ENCODE peak calls at places on chromosomes 4 and X, in six cellular contexts. One of them, this sample, is unnamed. For H3K4me1, the result is how much of the 10 kb centered on the place peaks cover.

GRCh38 chr4:152956650-152957436 is 20.7 kb downstream of the FHDC1 start:
- DNase-seq in left lung: no peak
- DNase-seq in left ventricle myocardium inferior: no peak
- DNase-seq in A549: peak
- DNase-seq in neural progenitor cell: no peak
- DNase-seq in testis: no peak
- DNase-seq in this sample: peak

GRCh38 chr4:53682196-53682595 is 90.9 kb upstream of the LNX1 start:
- DNase-seq in left lung: no peak
- DNase-seq in left ventricle myocardium inferior: no peak
- DNase-seq in A549: no peak
- DNase-seq in neural progenitor cell: no peak
- DNase-seq in testis: no peak
- DNase-seq in this sample: peak

GRCh38 chr4:26851129-26851528 is 9.5 kb upstream of the STIM2 start:
- DNase-seq in left lung: no peak
- DNase-seq in left ventricle myocardium inferior: no peak
- DNase-seq in A549: no peak
- DNase-seq in neural progenitor cell: no peak
- DNase-seq in testis: no peak
- DNase-seq in this sample: no peak

GRCh38 chr4:7430965-7431695 is 3.6 kb downstream of the PSAPL1 start:
- DNase-seq in left lung: peak
- DNase-seq in left ventricle myocardium inferior: no peak
- DNase-seq in A549: no peak
- DNase-seq in neural progenitor cell: no peak
- DNase-seq in testis: no peak
- DNase-seq in this sample: no peak

GRCh38 chr4:69576251-69576877 is 63.1 kb downstream of the UGT2A2 start:
- DNase-seq in left lung: peak
- DNase-seq in left ventricle myocardium inferior: no peak
- DNase-seq in A549: no peak
- DNase-seq in neural progenitor cell: no peak
- DNase-seq in testis: no peak
- DNase-seq in this sample: no peak

GRCh38 chr4:99917575-99917974 is 23.3 kb upstream of the LAMTOR3 start:
- DNase-seq in left lung: no peak
- DNase-seq in left ventricle myocardium inferior: no peak
- DNase-seq in A549: no peak
- DNase-seq in neural progenitor cell: no peak
- DNase-seq in testis: no peak
- DNase-seq in this sample: no peak

GRCh38 chr4:31059753-31060522 is 339.8 kb downstream of the PCDH7 start:
- DNase-seq in left lung: no peak
- DNase-seq in left ventricle myocardium inferior: no peak
- DNase-seq in A549: no peak
- DNase-seq in neural progenitor cell: no peak
- DNase-seq in testis: no peak
- DNase-seq in this sample: no peak

GRCh38 chr4:15963001-15963451 is at the start of gene FGFBP2:
- DNase-seq in left lung: no peak
- DNase-seq in left ventricle myocardium inferior: peak
- DNase-seq in A549: peak
- DNase-seq in neural progenitor cell: peak
- DNase-seq in testis: peak
- DNase-seq in this sample: peak

GRCh38 chr4:184733654-184734524 is at the start of gene CENPU:
- DNase-seq in left lung: peak
- DNase-seq in left ventricle myocardium inferior: peak
- DNase-seq in A549: peak
- DNase-seq in neural progenitor cell: peak
- DNase-seq in testis: peak
- DNase-seq in this sample: peak

GRCh38 chrX:6067600-6067999 is 161.1 kb downstream of the NLGN4X start:
- DNase-seq in left lung: no peak
- DNase-seq in left ventricle myocardium inferior: no peak
- DNase-seq in A549: no peak
- DNase-seq in neural progenitor cell: no peak
- DNase-seq in testis: no peak
- DNase-seq in this sample: no peak

GRCh38 chrX:53831662-53832635 is 145.4 kb upstream of the HUWE1 start:
- DNase-seq in left lung: no peak
- DNase-seq in left ventricle myocardium inferior: no peak
- DNase-seq in A549: peak
- DNase-seq in neural progenitor cell: peak
- DNase-seq in testis: peak
- DNase-seq in this sample: peak

GRCh38 chr4:8258813-8259212 is 10.7 kb upstream of the HTRA3 start:
- DNase-seq in left lung: peak
- DNase-seq in left ventricle myocardium inferior: no peak
- DNase-seq in A549: no peak
- DNase-seq in neural progenitor cell: no peak
- DNase-seq in testis: no peak
- DNase-seq in this sample: no peak

GRCh38 chrX:118698516-118699247 is 28.7 kb upstream of the IL13RA1 start:
- DNase-seq in left lung: no peak
- DNase-seq in left ventricle myocardium inferior: no peak
- DNase-seq in A549: no peak
- DNase-seq in neural progenitor cell: no peak
- DNase-seq in testis: no peak
- DNase-seq in this sample: no peak

DNA sequence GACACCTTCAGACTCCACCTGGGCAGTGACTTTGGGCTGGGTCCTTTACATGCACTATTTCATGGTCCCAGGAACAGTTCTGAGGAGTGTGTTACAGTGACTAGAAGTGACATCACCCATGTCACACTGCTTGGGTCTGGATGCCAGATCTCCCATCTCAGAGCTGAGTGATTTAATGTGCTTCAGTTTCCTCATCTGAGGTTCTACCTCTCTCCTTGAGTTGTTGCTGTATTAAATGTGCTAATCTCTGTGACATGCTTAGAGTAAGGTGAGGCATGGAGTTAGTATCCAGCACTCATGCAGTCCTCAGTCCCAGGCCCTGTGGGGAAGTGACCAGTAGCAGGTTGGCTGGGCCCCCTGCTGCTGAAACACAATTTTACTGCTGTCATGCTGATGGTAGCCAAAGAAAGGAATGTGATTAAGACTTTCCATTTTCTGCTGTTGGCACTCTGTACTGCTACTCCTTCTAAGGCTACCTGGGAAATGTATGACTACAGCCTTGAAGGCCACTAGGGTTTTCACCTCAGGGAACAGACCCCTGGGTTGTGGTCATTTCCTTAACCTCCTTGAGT is 639.6 kb downstream of the MID1IP1 start:
- DNase-seq in left lung: no peak
- DNase-seq in left ventricle myocardium inferior: no peak
- DNase-seq in A549: no peak
- DNase-seq in neural progenitor cell: no peak
- DNase-seq in testis: no peak
- DNase-seq in this sample: no peak
- TF ChIP-seq CTCF in left lung: no peak
- TF ChIP-seq CTCF in left ventricle myocardium inferior: no peak
- TF ChIP-seq CTCF in A549: no peak
- TF ChIP-seq CTCF in neural progenitor cell: no peak
- TF ChIP-seq CTCF in testis: no peak
- TF ChIP-seq CTCF in this sample: no peak

GRCh38 chrX:14872851-14873675 is at the start of the genes FANCB and MOSPD2:
- DNase-seq in left lung: peak
- DNase-seq in left ventricle myocardium inferior: peak
- DNase-seq in A549: peak
- DNase-seq in neural progenitor cell: peak
- DNase-seq in testis: peak
- DNase-seq in this sample: peak

GRCh38 chrX:14873676-14874049 is 442 bp downstream of the MOSPD2 start:
- DNase-seq in left lung: no peak
- DNase-seq in left ventricle myocardium inferior: no peak
- DNase-seq in A549: no peak
- DNase-seq in neural progenitor cell: peak
- DNase-seq in testis: no peak
- DNase-seq in this sample: no peak

GRCh38 chrX:14871767-14872166 is 1.1 kb downstream of the FANCB start:
- DNase-seq in left lung: no peak
- DNase-seq in left ventricle myocardium inferior: no peak
- DNase-seq in A549: no peak
- DNase-seq in neural progenitor cell: no peak
- DNase-seq in testis: no peak
- DNase-seq in this sample: no peak

GRCh38 chrX:14875624-14876023 is 2.4 kb downstream of the MOSPD2 start:
- DNase-seq in left lung: no peak
- DNase-seq in left ventricle myocardium inferior: no peak
- DNase-seq in A549: no peak
- DNase-seq in neural progenitor cell: no peak
- DNase-seq in testis: no peak
- DNase-seq in this sample: no peak

GRCh38 chrX:14872355-14872754 is 514 bp downstream of the FANCB start:
- DNase-seq in left lung: no peak
- DNase-seq in left ventricle myocardium inferior: no peak
- DNase-seq in A549: no peak
- DNase-seq in neural progenitor cell: no peak
- DNase-seq in testis: no peak
- DNase-seq in this sample: no peak
- H3K27ac ChIP-seq in left lung: no peak
- H3K27ac ChIP-seq in left ventricle myocardium inferior: no peak
- H3K27ac ChIP-seq in A549: peak
- H3K27ac ChIP-seq in neural progenitor cell: no peak
- H3K27ac ChIP-seq in testis: peak
- H3K27ac ChIP-seq in this sample: no peak

DNA sequence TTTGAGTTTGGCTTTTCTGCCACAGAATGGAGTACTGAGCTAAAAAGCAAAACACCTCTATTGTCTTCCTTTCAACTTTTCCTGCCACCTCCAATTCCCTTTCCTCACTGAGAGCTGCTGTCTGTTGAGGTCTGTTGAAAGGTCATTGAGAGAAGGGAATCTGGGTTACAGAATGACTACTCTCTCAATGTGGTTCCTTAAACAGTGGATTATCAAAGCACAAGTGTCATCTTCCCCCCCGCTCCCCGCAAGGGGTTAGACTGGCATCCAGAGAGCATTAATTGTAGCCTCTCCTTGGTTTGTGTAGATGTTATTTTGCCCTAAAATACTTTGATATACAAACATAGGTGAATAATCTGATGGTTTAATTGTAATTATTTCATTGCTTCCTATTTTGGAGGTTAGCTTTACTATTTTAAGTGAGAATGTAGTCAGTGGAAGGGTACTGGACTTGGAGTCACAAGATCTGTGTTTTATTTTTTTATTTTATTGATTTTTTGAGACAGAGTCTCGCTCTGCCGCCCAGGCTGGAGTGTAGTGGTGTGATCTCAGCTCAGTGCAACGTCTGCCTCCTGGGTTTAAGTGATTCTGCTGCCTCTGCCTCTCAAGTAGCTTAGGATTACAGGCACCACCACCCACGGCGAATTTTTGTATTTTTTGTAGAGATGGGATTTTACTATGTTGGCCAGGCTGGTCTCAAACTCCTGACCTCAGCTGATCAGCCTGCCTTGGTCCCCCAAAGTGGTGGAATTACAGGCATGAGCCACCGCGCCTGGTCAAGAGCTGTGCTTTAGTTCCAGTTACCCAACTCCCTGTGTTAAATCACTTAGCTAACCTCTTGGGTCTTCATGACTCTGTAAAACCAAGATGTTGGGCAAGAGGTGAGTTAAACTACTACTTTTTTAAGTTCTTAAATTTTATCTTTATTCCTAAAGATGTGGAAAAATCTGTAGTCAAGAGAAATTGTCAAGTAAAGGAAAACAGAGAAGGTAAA is 11.0 kb downstream of the USP9X start:
- DNase-seq in left lung: no peak
- DNase-seq in left ventricle myocardium inferior: no peak
- DNase-seq in A549: no peak
- DNase-seq in neural progenitor cell: peak
- DNase-seq in testis: no peak
- DNase-seq in this sample: no peak
- H3K4me1 ChIP-seq in left lung: under half
- H3K4me1 ChIP-seq in left ventricle myocardium inferior: half or more
- H3K4me1 ChIP-seq in A549: half or more
- H3K4me1 ChIP-seq in neural progenitor cell: under half
- H3K4me1 ChIP-seq in testis: under half
- H3K4me1 ChIP-seq in this sample: under half

GRCh38 chrX:24241822-24242648 is 71.8 kb downstream of the SUPT20HL2 start:
- DNase-seq in left lung: no peak
- DNase-seq in left ventricle myocardium inferior: no peak
- DNase-seq in A549: peak
- DNase-seq in neural progenitor cell: peak
- DNase-seq in testis: no peak
- DNase-seq in this sample: peak
- TF ChIP-seq CTCF in left lung: no peak
- TF ChIP-seq CTCF in left ventricle myocardium inferior: peak
- TF ChIP-seq CTCF in A549: peak
- TF ChIP-seq CTCF in neural progenitor cell: peak
- TF ChIP-seq CTCF in testis: peak
- TF ChIP-seq CTCF in this sample: peak

DNA sequence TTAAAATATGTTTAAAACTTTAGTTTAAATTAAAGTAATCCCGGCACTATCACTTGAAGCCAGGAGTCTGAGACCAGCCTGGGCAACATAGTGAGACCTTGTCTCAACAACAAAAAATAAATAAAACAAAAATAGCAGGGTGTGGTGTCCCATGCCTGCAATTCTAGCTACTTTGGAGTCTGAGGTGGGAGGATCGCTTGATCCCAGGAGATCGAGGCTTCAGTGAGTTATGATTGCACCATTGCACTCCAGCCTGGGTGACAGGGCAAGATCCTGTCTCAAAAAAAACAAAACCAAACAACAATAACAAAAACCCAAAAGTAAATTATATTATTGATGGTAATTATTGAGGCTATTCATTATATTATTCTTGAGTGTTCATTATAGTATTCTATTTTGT is 9.9 kb upstream of the PDLIM5 start:
- DNase-seq in left lung: no peak
- DNase-seq in left ventricle myocardium inferior: no peak
- DNase-seq in A549: no peak
- DNase-seq in neural progenitor cell: no peak
- DNase-seq in testis: no peak
- DNase-seq in this sample: no peak
- H3K27ac ChIP-seq in left lung: no peak
- H3K27ac ChIP-seq in left ventricle myocardium inferior: peak
- H3K27ac ChIP-seq in A549: no peak
- H3K27ac ChIP-seq in neural progenitor cell: no peak
- H3K27ac ChIP-seq in testis: no peak
- H3K27ac ChIP-seq in this sample: no peak

GRCh38 chr4:79442422-79442821 is 34.4 kb upstream of the GK2 start:
- DNase-seq in left lung: no peak
- DNase-seq in left ventricle myocardium inferior: no peak
- DNase-seq in A549: no peak
- DNase-seq in neural progenitor cell: no peak
- DNase-seq in testis: no peak
- DNase-seq in this sample: no peak
- H3K4me1 ChIP-seq in left lung: under half
- H3K4me1 ChIP-seq in left ventricle myocardium inferior: under half
- H3K4me1 ChIP-seq in A549: under half
- H3K4me1 ChIP-seq in neural progenitor cell: under half
- H3K4me1 ChIP-seq in testis: under half
- H3K4me1 ChIP-seq in this sample: under half

DNA sequence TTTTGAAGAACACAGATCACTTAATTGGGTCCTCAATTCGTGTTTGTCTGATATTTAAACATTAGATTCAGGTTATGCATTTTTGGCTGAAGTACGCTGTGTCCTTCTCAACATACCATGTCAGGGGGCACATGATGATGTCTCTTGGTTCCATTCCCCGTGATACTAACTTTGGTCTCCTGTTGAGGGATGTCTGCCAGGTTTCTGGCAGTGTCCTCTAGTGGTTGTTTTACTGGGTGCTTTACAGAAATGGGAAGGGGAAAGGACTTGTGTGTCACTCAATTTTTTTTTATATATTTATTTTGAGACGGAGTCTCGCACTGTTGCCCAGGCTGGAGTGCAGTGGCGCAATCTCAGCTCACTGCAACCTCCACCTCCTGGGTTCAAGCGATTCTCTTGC is 58.2 kb downstream of the WWC2 start:
- DNase-seq in left lung: no peak
- DNase-seq in left ventricle myocardium inferior: no peak
- DNase-seq in A549: no peak
- DNase-seq in neural progenitor cell: no peak
- DNase-seq in testis: no peak
- DNase-seq in this sample: no peak
- TF ChIP-seq CTCF in left lung: no peak
- TF ChIP-seq CTCF in left ventricle myocardium inferior: peak
- TF ChIP-seq CTCF in A549: no peak
- TF ChIP-seq CTCF in neural progenitor cell: no peak
- TF ChIP-seq CTCF in testis: no peak
- TF ChIP-seq CTCF in this sample: no peak

This sample was measured in cardiac muscle cell.